ENCODE peak calls at places on chromosomes 5 and 9, in five cellular contexts. One of them, this sample, is unnamed.

GRCh38 chr5:56259002-56259511 is 25.9 kb upstream of the ANKRD55 start:
- DNase-seq in GM13976: peak
- DNase-seq in LoVo: no peak
- DNase-seq in kidney glomerular epithelial cell: peak
- DNase-seq in astrocyte of the hippocampus: peak
- DNase-seq in this sample: peak

GRCh38 chr5:32785639-32786216 is 74.6 kb downstream of the NPR3 start:
- DNase-seq in GM13976: no peak
- DNase-seq in LoVo: no peak
- DNase-seq in kidney glomerular epithelial cell: peak
- DNase-seq in astrocyte of the hippocampus: peak
- DNase-seq in this sample: peak

GRCh38 chr9:304519-305185 is 90.0 kb downstream of the DOCK8 start:
- DNase-seq in GM13976: no peak
- DNase-seq in LoVo: no peak
- DNase-seq in kidney glomerular epithelial cell: no peak
- DNase-seq in astrocyte of the hippocampus: peak
- DNase-seq in this sample: peak

GRCh38 chr5:168592014-168592368 is 12.8 kb upstream of the PANK3 start:
- DNase-seq in GM13976: no peak
- DNase-seq in LoVo: peak
- DNase-seq in kidney glomerular epithelial cell: no peak
- DNase-seq in astrocyte of the hippocampus: peak
- DNase-seq in this sample: peak

GRCh38 chr9:110916361-110916760 is 121.9 kb downstream of the LPAR1 start:
- DNase-seq in GM13976: no peak
- DNase-seq in LoVo: no peak
- DNase-seq in kidney glomerular epithelial cell: no peak
- DNase-seq in astrocyte of the hippocampus: no peak
- DNase-seq in this sample: peak

GRCh38 chr5:38413696-38414095 is 142.8 kb downstream of the LIFR start:
- DNase-seq in GM13976: no peak
- DNase-seq in LoVo: no peak
- DNase-seq in kidney glomerular epithelial cell: no peak
- DNase-seq in astrocyte of the hippocampus: no peak
- DNase-seq in this sample: no peak

GRCh38 chr5:78638423-78638822 is 10.1 kb downstream of the LHFPL2 start:
- DNase-seq in GM13976: no peak
- DNase-seq in LoVo: peak
- DNase-seq in kidney glomerular epithelial cell: peak
- DNase-seq in astrocyte of the hippocampus: peak
- DNase-seq in this sample: peak

GRCh38 chr5:57839025-57839424 is 356.4 kb upstream of the ACTBL2 start:
- DNase-seq in GM13976: no peak
- DNase-seq in LoVo: peak
- DNase-seq in kidney glomerular epithelial cell: peak
- DNase-seq in astrocyte of the hippocampus: no peak
- DNase-seq in this sample: no peak

GRCh38 chr9:131809941-131810344 is 70.1 kb upstream of the RAPGEF1 start:
- DNase-seq in GM13976: no peak
- DNase-seq in LoVo: no peak
- DNase-seq in kidney glomerular epithelial cell: no peak
- DNase-seq in astrocyte of the hippocampus: peak
- DNase-seq in this sample: no peak

GRCh38 chr5:131413605-131414559 is 150.0 kb downstream of the CDC42SE2 start:
- DNase-seq in GM13976: peak
- DNase-seq in LoVo: no peak
- DNase-seq in kidney glomerular epithelial cell: no peak
- DNase-seq in astrocyte of the hippocampus: no peak
- DNase-seq in this sample: no peak

GRCh38 chr9:72442212-72442607 is 77.2 kb upstream of the ZFAND5 start:
- DNase-seq in GM13976: no peak
- DNase-seq in LoVo: peak
- DNase-seq in kidney glomerular epithelial cell: peak
- DNase-seq in astrocyte of the hippocampus: peak
- DNase-seq in this sample: peak

GRCh38 chr5:12669326-12669725 is 765.1 kb upstream of the CTNND2 start:
- DNase-seq in GM13976: no peak
- DNase-seq in LoVo: no peak
- DNase-seq in kidney glomerular epithelial cell: no peak
- DNase-seq in astrocyte of the hippocampus: no peak
- DNase-seq in this sample: no peak

GRCh38 chr9:99056876-99057664 is 47.8 kb upstream of the TGFBR1 start:
- DNase-seq in GM13976: no peak
- DNase-seq in LoVo: no peak
- DNase-seq in kidney glomerular epithelial cell: no peak
- DNase-seq in astrocyte of the hippocampus: peak
- DNase-seq in this sample: peak

GRCh38 chr5:153749941-153750340 is 259.5 kb downstream of the GRIA1 start:
- DNase-seq in GM13976: no peak
- DNase-seq in LoVo: no peak
- DNase-seq in kidney glomerular epithelial cell: no peak
- DNase-seq in astrocyte of the hippocampus: peak
- DNase-seq in this sample: no peak

GRCh38 chr9:136527131-136527530 is 18.7 kb downstream of the NOTCH1 start:
- DNase-seq in GM13976: no peak
- DNase-seq in LoVo: no peak
- DNase-seq in kidney glomerular epithelial cell: no peak
- DNase-seq in astrocyte of the hippocampus: no peak
- DNase-seq in this sample: no peak

GRCh38 chr5:117682416-117682815 is 1107.8 kb upstream of the SEMA6A start:
- DNase-seq in GM13976: no peak
- DNase-seq in LoVo: no peak
- DNase-seq in kidney glomerular epithelial cell: no peak
- DNase-seq in astrocyte of the hippocampus: peak
- DNase-seq in this sample: peak

GRCh38 chr5:27906911-27907590 is 868.7 kb upstream of the CDH9 start:
- DNase-seq in GM13976: no peak
- DNase-seq in LoVo: peak
- DNase-seq in kidney glomerular epithelial cell: peak
- DNase-seq in astrocyte of the hippocampus: peak
- DNase-seq in this sample: peak

GRCh38 chr5:123116757-123117156 is 27.7 kb downstream of the PRDM6 start:
- DNase-seq in GM13976: no peak
- DNase-seq in LoVo: no peak
- DNase-seq in kidney glomerular epithelial cell: no peak
- DNase-seq in astrocyte of the hippocampus: no peak
- DNase-seq in this sample: no peak

GRCh38 chr9:137293482-137294090 is 8.5 kb downstream of the NRARP start:
- DNase-seq in GM13976: no peak
- DNase-seq in LoVo: peak
- DNase-seq in kidney glomerular epithelial cell: no peak
- DNase-seq in astrocyte of the hippocampus: no peak
- DNase-seq in this sample: no peak

GRCh38 chr5:175922192-175922885 is 45.8 kb downstream of the THOC3 start:
- DNase-seq in GM13976: no peak
- DNase-seq in LoVo: no peak
- DNase-seq in kidney glomerular epithelial cell: no peak
- DNase-seq in astrocyte of the hippocampus: peak
- DNase-seq in this sample: peak

GRCh38 chr9:108191065-108191464 is 664.7 kb downstream of the ACTL7B start:
- DNase-seq in GM13976: no peak
- DNase-seq in LoVo: no peak
- DNase-seq in kidney glomerular epithelial cell: no peak
- DNase-seq in astrocyte of the hippocampus: peak
- DNase-seq in this sample: no peak

GRCh38 chr5:74409737-74410136 is 230.8 kb downstream of the ENC1 start:
- DNase-seq in GM13976: no peak
- DNase-seq in LoVo: no peak
- DNase-seq in kidney glomerular epithelial cell: no peak
- DNase-seq in astrocyte of the hippocampus: no peak
- DNase-seq in this sample: no peak

GRCh38 chr9:105064248-105065118 is 136.5 kb upstream of the ABCA1 start:
- DNase-seq in GM13976: no peak
- DNase-seq in LoVo: peak
- DNase-seq in kidney glomerular epithelial cell: peak
- DNase-seq in astrocyte of the hippocampus: peak
- DNase-seq in this sample: peak

GRCh38 chr9:133926165-133926856 is 65.8 kb downstream of the VAV2 start:
- DNase-seq in GM13976: no peak
- DNase-seq in LoVo: no peak
- DNase-seq in kidney glomerular epithelial cell: no peak
- DNase-seq in astrocyte of the hippocampus: no peak
- DNase-seq in this sample: no peak

GRCh38 chr5:138725885-138726457 is 27.3 kb upstream of the CTNNA1 start:
- DNase-seq in GM13976: no peak
- DNase-seq in LoVo: no peak
- DNase-seq in kidney glomerular epithelial cell: no peak
- DNase-seq in astrocyte of the hippocampus: no peak
- DNase-seq in this sample: no peak

GRCh38 chr9:137423810-137424291 is 658 bp downstream of the NOXA1 start:
- DNase-seq in GM13976: no peak
- DNase-seq in LoVo: peak
- DNase-seq in kidney glomerular epithelial cell: no peak
- DNase-seq in astrocyte of the hippocampus: no peak
- DNase-seq in this sample: no peak

GRCh38 chr5:2750758-2751464 is 566 bp downstream of the IRX2 start:
- DNase-seq in GM13976: no peak
- DNase-seq in LoVo: no peak
- DNase-seq in kidney glomerular epithelial cell: no peak
- DNase-seq in astrocyte of the hippocampus: no peak
- DNase-seq in this sample: peak

GRCh38 chr9:36543916-36544315 is 28.8 kb upstream of the MELK start:
- DNase-seq in GM13976: no peak
- DNase-seq in LoVo: no peak
- DNase-seq in kidney glomerular epithelial cell: no peak
- DNase-seq in astrocyte of the hippocampus: peak
- DNase-seq in this sample: peak

GRCh38 chr5:62778327-62779009 is 199.8 kb downstream of the LRRC70 start:
- DNase-seq in GM13976: no peak
- DNase-seq in LoVo: no peak
- DNase-seq in kidney glomerular epithelial cell: no peak
- DNase-seq in astrocyte of the hippocampus: no peak
- DNase-seq in this sample: no peak

GRCh38 chr9:9998491-9999287 is 614.1 kb downstream of the PTPRD start:
- DNase-seq in GM13976: no peak
- DNase-seq in LoVo: peak
- DNase-seq in kidney glomerular epithelial cell: no peak
- DNase-seq in astrocyte of the hippocampus: no peak
- DNase-seq in this sample: no peak

GRCh38 chr9:22722492-22722891 is 275.9 kb downstream of the DMRTA1 start:
- DNase-seq in GM13976: no peak
- DNase-seq in LoVo: no peak
- DNase-seq in kidney glomerular epithelial cell: peak
- DNase-seq in astrocyte of the hippocampus: no peak
- DNase-seq in this sample: no peak

This sample was measured in iris pigment epithelial cell.